ENCODE peak calls at places on chromosomes 1 and 21, in ten cellular contexts. V is fibroblast of the aortic adventitia; N is AG09309; J is heart left ventricle; W is fibroblast of lung; I is naive thymus-derived CD4-positive, alpha-beta T cell; T is upper lobe of right lung; L is BE2C; C is left ventricle myocardium inferior; H is pancreas. S is an unnamed sample.

GRCh38 chr1:91022518-91022929 is 689 bp upstream of the ZNF644 start:
- DNase-seq in H (no peak), V (no peak), N (no peak), L (no peak), W (no peak), T (no peak), C (no peak), I (no peak), J (no peak), S (no peak)

GRCh38 chr1:202762019-202762418 is 46.2 kb downstream of the KDM5B start:
- DNase-seq in C (no peak), T (no peak), L (no peak), H (no peak), N (no peak), J (no peak), I (no peak), W (no peak), V (no peak), S (no peak)

GRCh38 chr1:245622332-245623014 is 467.7 kb downstream of the KIF26B start:
- DNase-seq in V (no peak), C (no peak), T (no peak), N (no peak), H (no peak), I (no peak), L (no peak), J (no peak), W (no peak), S (no peak)

GRCh38 chr1:236489710-236490377 is 33.9 kb upstream of the LGALS8 start:
- DNase-seq in V (peak), J (no peak), N (no peak), C (no peak), I (peak), L (no peak), W (peak), H (no peak), T (no peak), S (no peak)

GRCh38 chr1:64212023-64212422 is 8.6 kb downstream of the UBE2U start:
- DNase-seq in C (no peak), J (no peak), W (peak), T (no peak), I (no peak), V (peak), L (no peak), N (peak), H (no peak), S (no peak)

GRCh38 chr1:18886003-18886335 is 16.4 kb downstream of the ALDH4A1 start:
- DNase-seq in V (peak), H (no peak), W (peak), L (no peak), T (no peak), N (peak), I (no peak), J (no peak), C (no peak), S (no peak)

GRCh38 chr21:46622226-46622625 is 13.2 kb upstream of the PRMT2 start:
- DNase-seq in C (peak), V (no peak), J (peak), H (no peak), T (peak), N (no peak), L (no peak), W (no peak), I (peak), S (peak)

GRCh38 chr21:28632718-28633408 is 359.8 kb downstream of the LTN1 start:
- DNase-seq in H (no peak), T (no peak), C (no peak), N (no peak), I (no peak), W (peak), V (peak), L (no peak), J (no peak), S (no peak)

GRCh38 chr1:92043621-92044020 is 13.8 kb downstream of the EPHX4 start:
- DNase-seq in T (no peak), J (no peak), L (no peak), V (no peak), N (no peak), W (no peak), H (no peak), I (no peak), C (no peak), S (no peak)

GRCh38 chr1:194372266-194372665 is 1185.9 kb upstream of the B3GALT2 start:
- DNase-seq in W (no peak), V (no peak), N (no peak), L (no peak), H (no peak), J (no peak), C (no peak), I (no peak), T (no peak), S (no peak)

DNA sequence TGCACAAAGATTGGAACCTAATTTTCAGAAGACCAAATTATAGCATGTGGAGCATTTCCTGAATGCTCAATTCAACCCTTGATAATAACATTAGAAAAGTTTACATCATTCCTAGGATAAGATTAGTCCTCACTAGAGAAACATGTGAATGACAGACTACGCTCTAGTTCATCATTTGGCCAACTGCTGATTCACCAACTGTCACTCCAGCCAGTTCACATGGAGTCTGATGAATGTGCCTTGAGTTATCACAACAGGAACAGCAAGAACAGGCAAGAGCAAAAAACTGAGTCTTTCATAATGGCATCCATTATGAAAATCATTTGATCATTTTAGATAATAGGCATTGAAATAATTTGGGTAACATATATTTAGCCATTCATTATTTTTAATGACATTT is 415.9 kb downstream of the PTPRC start:
- DNase-seq in C (no peak), T (no peak), W (no peak), V (no peak), J (no peak), N (no peak), L (no peak), H (no peak), I (no peak), S (no peak)
- H3K4me3 ChIP-seq in C (no peak), T (no peak), W (no peak), V (no peak), J (no peak), N (no peak), L (no peak), H (no peak), I (no peak), S (no peak)

GRCh38 chr1:222897527-222898190 is 82.8 kb downstream of the DISP1 start:
- DNase-seq in N (no peak), J (no peak), T (no peak), C (no peak), V (peak), W (peak), I (no peak), L (no peak), H (no peak), S (no peak)

GRCh38 chr1:222896630-222897526 is 82.0 kb downstream of the DISP1 start:
- DNase-seq in T (no peak), I (no peak), N (no peak), H (no peak), J (no peak), V (peak), L (no peak), W (peak), C (no peak), S (no peak)

GRCh38 chr1:222893255-222893654 is 78.4 kb downstream of the DISP1 start:
- DNase-seq in I (no peak), H (no peak), L (no peak), J (no peak), C (no peak), W (no peak), V (no peak), N (no peak), T (no peak), S (no peak)

GRCh38 chr1:222894331-222894730 is 79.5 kb downstream of the DISP1 start:
- DNase-seq in H (no peak), T (no peak), C (no peak), I (no peak), L (no peak), V (no peak), J (peak), N (no peak), W (no peak), S (no peak)

DNA sequence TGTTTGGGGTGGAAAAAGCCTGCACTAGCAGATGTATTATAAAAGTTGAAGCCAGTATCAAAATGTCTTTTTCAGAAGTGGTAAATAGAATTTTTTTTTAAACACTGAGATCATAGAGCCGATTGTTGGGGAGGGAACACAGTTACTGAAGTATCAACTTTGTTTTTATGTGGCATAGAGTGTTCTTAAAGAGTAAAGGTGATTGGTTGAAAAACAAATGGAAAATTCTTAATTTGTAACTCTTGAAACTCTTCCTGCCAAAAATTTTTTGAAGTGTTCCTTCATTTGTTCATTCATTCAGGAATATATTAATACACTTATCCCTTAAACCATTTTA is 83.3 kb downstream of the DISP1 start:
- DNase-seq in L (no peak), H (no peak), W (no peak), V (peak), C (no peak), N (no peak), T (no peak), J (no peak), I (no peak), S (no peak)
- H3K4me3 ChIP-seq in L (no peak), H (peak), W (peak), V (peak), C (peak), N (no peak), T (peak), J (peak), I (peak), S (no peak)

GRCh38 chr21:45595574-45596295 is 47.8 kb upstream of the PCBP3 start:
- DNase-seq in W (no peak), C (no peak), H (peak), V (no peak), T (peak), J (no peak), L (peak), N (no peak), I (no peak), S (no peak)

GRCh38 chr21:45598666-45599065 is 44.9 kb upstream of the PCBP3 start:
- DNase-seq in T (peak), C (no peak), W (no peak), H (peak), L (peak), I (no peak), J (no peak), N (no peak), V (no peak), S (no peak)

GRCh38 chr21:45594721-45595489 is 48.6 kb upstream of the PCBP3 start:
- DNase-seq in N (no peak), W (no peak), J (no peak), L (peak), H (peak), I (no peak), V (no peak), T (peak), C (no peak), S (no peak)

GRCh38 chr21:45598109-45598508 is 45.4 kb upstream of the PCBP3 start:
- DNase-seq in J (no peak), I (no peak), N (no peak), T (peak), W (no peak), V (no peak), C (no peak), L (peak), H (peak), S (no peak)

DNA sequence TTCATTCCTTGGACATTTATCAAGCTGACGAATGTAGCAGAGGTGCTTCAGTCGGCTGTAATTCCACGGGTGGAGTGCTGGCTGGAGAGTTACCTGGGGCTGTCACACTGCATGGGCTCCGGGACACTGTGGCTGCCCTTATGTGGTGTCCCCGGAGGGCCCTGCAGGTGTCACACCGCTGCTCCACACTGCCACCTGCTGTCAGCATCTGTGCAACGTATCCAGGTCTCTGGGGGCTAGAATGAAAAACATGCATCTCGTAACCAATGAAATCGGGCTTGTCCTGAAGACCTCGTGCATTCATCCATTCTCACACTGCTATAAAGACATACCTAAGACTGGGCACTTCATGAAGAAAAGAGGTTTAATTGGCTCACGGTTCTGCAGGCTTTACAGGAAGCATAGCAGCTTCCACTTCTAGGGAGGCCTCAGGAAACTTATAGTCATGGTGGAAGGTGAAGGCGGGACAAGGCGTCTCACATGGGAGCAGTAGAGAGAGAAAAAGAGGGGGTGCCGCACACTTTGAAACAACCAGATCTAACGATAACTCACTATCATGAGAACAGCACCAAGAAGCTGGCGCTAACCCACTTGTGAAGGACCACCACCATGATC is 46.7 kb upstream of the PCBP3 start:
- DNase-seq in H (peak), V (peak), L (peak), T (peak), C (peak), N (no peak), I (peak), W (peak), J (peak), S (peak)
- H3K4me3 ChIP-seq in H (no peak), V (no peak), L (no peak), T (no peak), C (no peak), N (no peak), I (no peak), W (no peak), J (no peak), S (no peak)

GRCh38 chr1:151799179-151800022 is 5.8 kb downstream of the LINGO4 start:
- DNase-seq in V (no peak), T (no peak), H (no peak), L (peak), W (no peak), C (no peak), I (no peak), N (no peak), J (no peak), S (no peak)

GRCh38 chr1:151800830-151801229 is 4.4 kb downstream of the LINGO4 start:
- DNase-seq in I (no peak), L (no peak), H (no peak), W (no peak), V (no peak), C (no peak), T (no peak), N (no peak), J (no peak), S (no peak)

GRCh38 chr1:151801310-151801820 is 3.9 kb downstream of the LINGO4 start:
- DNase-seq in J (no peak), N (no peak), C (no peak), T (no peak), W (no peak), L (no peak), V (no peak), H (no peak), I (no peak), S (no peak)

GRCh38 chr1:151801846-151802245 is 3.4 kb downstream of the LINGO4 start:
- DNase-seq in T (no peak), H (no peak), N (no peak), C (no peak), J (no peak), I (no peak), L (no peak), V (no peak), W (no peak), S (no peak)

GRCh38 chr1:151798571-151798970 is 6.6 kb downstream of the LINGO4 start:
- DNase-seq in L (no peak), V (no peak), J (no peak), I (no peak), N (no peak), T (no peak), W (no peak), C (no peak), H (no peak), S (no peak)
- H3K4me3 ChIP-seq in L (no peak), V (no peak), J (no peak), I (no peak), N (no peak), T (no peak), W (no peak), C (no peak), H (no peak), S (no peak)

DNA sequence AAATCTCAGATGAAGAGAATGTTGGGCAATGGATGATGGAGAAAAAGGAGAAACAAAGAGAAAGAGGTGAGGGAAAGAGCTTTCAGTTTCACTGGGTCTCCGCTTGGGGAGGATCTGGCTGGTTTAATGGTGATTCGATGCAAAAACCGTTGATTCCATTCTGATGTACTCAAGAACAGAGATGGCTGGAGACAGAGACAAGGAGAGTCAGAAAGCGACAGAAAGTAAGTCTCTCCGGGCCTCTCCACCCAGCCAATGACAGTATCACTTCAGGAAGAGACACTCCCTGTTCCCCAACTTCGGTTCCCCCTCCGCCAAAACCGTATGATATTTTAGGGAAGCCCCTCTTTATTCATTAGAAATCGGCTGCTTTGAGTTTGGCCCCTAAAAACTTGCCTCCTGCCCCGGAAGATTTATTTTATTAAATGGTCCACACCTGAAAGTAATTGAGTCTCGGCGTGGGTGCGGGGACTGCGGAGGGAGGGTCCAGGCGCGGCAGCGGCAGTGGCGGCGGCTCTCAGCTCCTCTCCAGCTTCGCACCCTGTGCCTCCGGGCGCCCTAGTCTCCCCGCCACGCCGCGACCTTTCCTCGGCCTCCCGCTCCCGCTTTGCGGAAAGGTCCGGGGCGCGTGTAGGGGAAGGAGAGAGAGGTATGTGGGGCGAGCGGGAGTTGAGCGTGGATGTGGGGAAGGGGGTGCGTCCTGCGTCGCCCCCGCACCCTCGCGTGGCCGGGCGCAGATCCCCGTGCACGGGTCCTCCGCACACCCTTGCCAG is 13.2 kb upstream of the ALX3 start:
- DNase-seq in T (no peak), V (peak), H (no peak), J (no peak), C (no peak), W (no peak), L (no peak), N (no peak), I (no peak), S (peak)
- H3K4me3 ChIP-seq in T (peak), V (peak), H (peak), J (peak), C (peak), W (peak), L (no peak), N (peak), I (peak), S (peak)

GRCh38 chr1:47940321-47940720 is 56.9 kb downstream of the TRABD2B start:
- DNase-seq in N (no peak), I (no peak), C (no peak), J (no peak), W (no peak), T (no peak), L (no peak), V (no peak), H (no peak), S (no peak)

GRCh38 chr1:47940779-47941178 is 56.4 kb downstream of the TRABD2B start:
- DNase-seq in J (no peak), L (no peak), W (peak), C (no peak), H (no peak), N (no peak), T (no peak), I (no peak), V (no peak), S (no peak)

GRCh38 chr1:47944561-47944960 is 52.6 kb downstream of the TRABD2B start:
- DNase-seq in V (peak), J (no peak), N (no peak), W (no peak), T (no peak), H (no peak), L (no peak), C (no peak), I (no peak), S (no peak)

GRCh38 chr1:47941609-47942237 is 55.5 kb downstream of the TRABD2B start:
- DNase-seq in C (no peak), W (no peak), H (no peak), N (no peak), T (no peak), L (no peak), I (no peak), V (no peak), J (no peak), S (no peak)

DNA sequence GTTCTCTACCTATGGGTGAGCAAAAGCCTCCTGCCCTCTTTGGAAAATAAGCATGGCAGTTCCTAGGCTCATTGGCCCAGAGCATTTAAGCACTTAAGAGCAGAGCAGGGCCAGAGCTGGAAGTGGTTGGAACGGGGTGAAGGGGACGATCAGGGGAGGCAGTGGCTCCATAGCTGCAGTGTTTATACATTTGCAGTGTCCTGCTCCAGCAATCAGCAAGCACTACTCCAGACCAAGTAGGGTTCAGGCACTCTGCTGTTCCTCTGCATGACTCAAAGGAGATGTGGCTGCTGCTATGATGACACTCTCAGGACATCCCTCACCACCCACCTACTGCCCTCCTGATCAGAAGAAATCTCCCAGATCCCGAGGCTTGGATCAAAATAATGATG is 55.0 kb downstream of the TRABD2B start:
- DNase-seq in H (no peak), C (no peak), I (no peak), N (no peak), V (no peak), W (no peak), L (no peak), J (no peak), T (no peak), S (no peak)
- H3K4me3 ChIP-seq in H (no peak), C (no peak), I (no peak), N (no peak), V (no peak), W (no peak), L (no peak), J (no peak), T (no peak), S (no peak)

GRCh38 chr1:28126212-28126611 is 37.8 kb upstream of the EYA3 start:
- DNase-seq in W (no peak), V (no peak), T (no peak), C (no peak), I (no peak), N (no peak), L (no peak), J (no peak), H (no peak), S (no peak)

GRCh38 chr1:28119576-28119975 is 31.2 kb upstream of the EYA3 start:
- DNase-seq in J (no peak), H (no peak), C (no peak), L (no peak), N (no peak), I (no peak), V (no peak), W (no peak), T (no peak), S (no peak)

GRCh38 chr1:28122183-28122582 is 33.8 kb upstream of the EYA3 start:
- DNase-seq in I (no peak), H (no peak), W (peak), L (no peak), N (no peak), V (peak), T (no peak), J (no peak), C (no peak), S (no peak)

GRCh38 chr1:28126778-28127430 is 38.5 kb upstream of the EYA3 start:
- DNase-seq in C (no peak), L (no peak), N (no peak), V (no peak), H (no peak), J (no peak), T (no peak), I (no peak), W (no peak), S (no peak)

DNA sequence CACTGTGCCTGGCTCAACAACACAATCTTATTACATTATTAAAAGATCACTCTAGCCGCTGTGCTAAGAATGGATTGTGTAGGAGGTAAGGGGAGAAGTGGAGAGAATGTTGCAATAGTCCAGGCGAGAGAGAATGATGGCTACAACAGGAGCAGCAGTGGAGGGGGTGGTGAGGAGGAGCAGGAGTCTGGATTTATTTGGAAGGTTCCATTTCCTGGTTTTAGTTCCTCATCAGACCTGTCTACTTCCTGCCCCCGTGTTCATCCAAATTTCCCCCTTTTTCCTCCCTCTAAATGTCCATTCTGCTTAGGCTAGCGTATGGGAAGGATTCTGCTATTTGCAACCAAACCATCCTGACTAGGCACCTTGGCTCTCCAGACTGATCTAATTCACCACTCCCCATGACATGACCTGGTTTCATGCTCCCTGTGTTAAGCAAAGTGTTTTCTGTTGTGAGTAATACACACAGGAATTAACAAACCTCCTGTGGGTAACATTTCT is 35.1 kb upstream of the EYA3 start:
- DNase-seq in L (no peak), V (peak), N (no peak), H (no peak), J (no peak), W (peak), I (no peak), C (no peak), T (no peak), S (no peak)
- H3K4me3 ChIP-seq in L (no peak), V (no peak), N (no peak), H (no peak), J (no peak), W (no peak), I (no peak), C (no peak), T (no peak), S (no peak)

S was measured in ovary.